ENCODE peak calls at places on chromosomes 4 and X, in eight cellular contexts. One of them, this sample, is unnamed.

GRCh38 chr4:17385403-17385802 is 126.5 kb downstream of the QDPR start:
- DNase-seq in left lung: no peak
- DNase-seq in OCI-LY7: peak
- DNase-seq in ovary: no peak
- DNase-seq in esophagus muscularis mucosa: no peak
- DNase-seq in SK-N-SH: no peak
- DNase-seq in fibroblast of the aortic adventitia: peak
- DNase-seq in transverse colon: no peak
- DNase-seq in this sample: peak

GRCh38 chr4:107950746-107951540 is 19.6 kb downstream of the CYP2U1 start:
- DNase-seq in left lung: no peak
- DNase-seq in OCI-LY7: no peak
- DNase-seq in ovary: no peak
- DNase-seq in esophagus muscularis mucosa: no peak
- DNase-seq in SK-N-SH: no peak
- DNase-seq in fibroblast of the aortic adventitia: peak
- DNase-seq in transverse colon: no peak
- DNase-seq in this sample: no peak

GRCh38 chr4:141654098-141654497 is 17.7 kb downstream of the IL15 start:
- DNase-seq in left lung: peak
- DNase-seq in OCI-LY7: no peak
- DNase-seq in ovary: no peak
- DNase-seq in esophagus muscularis mucosa: no peak
- DNase-seq in SK-N-SH: no peak
- DNase-seq in fibroblast of the aortic adventitia: peak
- DNase-seq in transverse colon: peak
- DNase-seq in this sample: no peak

GRCh38 chrX:132463411-132463810 is 25.4 kb downstream of the MBNL3 start:
- DNase-seq in left lung: no peak
- DNase-seq in OCI-LY7: no peak
- DNase-seq in ovary: no peak
- DNase-seq in esophagus muscularis mucosa: no peak
- DNase-seq in SK-N-SH: peak
- DNase-seq in fibroblast of the aortic adventitia: peak
- DNase-seq in transverse colon: no peak
- DNase-seq in this sample: no peak

GRCh38 chr4:145828802-145829485 is 109.7 kb downstream of the ZNF827 start:
- DNase-seq in left lung: no peak
- DNase-seq in OCI-LY7: no peak
- DNase-seq in ovary: no peak
- DNase-seq in esophagus muscularis mucosa: no peak
- DNase-seq in SK-N-SH: no peak
- DNase-seq in fibroblast of the aortic adventitia: no peak
- DNase-seq in transverse colon: no peak
- DNase-seq in this sample: no peak

GRCh38 chr4:1345905-1346780 is 865 bp upstream of the UVSSA start:
- DNase-seq in left lung: no peak
- DNase-seq in OCI-LY7: peak
- DNase-seq in ovary: peak
- DNase-seq in esophagus muscularis mucosa: no peak
- DNase-seq in SK-N-SH: peak
- DNase-seq in fibroblast of the aortic adventitia: peak
- DNase-seq in transverse colon: peak
- DNase-seq in this sample: no peak

GRCh38 chrX:76148753-76149152 is 24.1 kb upstream of the PBDC1 start:
- DNase-seq in left lung: no peak
- DNase-seq in OCI-LY7: peak
- DNase-seq in ovary: peak
- DNase-seq in esophagus muscularis mucosa: no peak
- DNase-seq in SK-N-SH: no peak
- DNase-seq in fibroblast of the aortic adventitia: peak
- DNase-seq in transverse colon: peak
- DNase-seq in this sample: no peak

GRCh38 chrX:125322431-125322830 is 2.8 kb downstream of the TEX13C start:
- DNase-seq in left lung: no peak
- DNase-seq in OCI-LY7: no peak
- DNase-seq in ovary: no peak
- DNase-seq in esophagus muscularis mucosa: no peak
- DNase-seq in SK-N-SH: no peak
- DNase-seq in fibroblast of the aortic adventitia: no peak
- DNase-seq in transverse colon: no peak
- DNase-seq in this sample: no peak

GRCh38 chrX:50913520-50913919 is 3.0 kb downstream of the BMP15 start:
- DNase-seq in left lung: no peak
- DNase-seq in OCI-LY7: no peak
- DNase-seq in ovary: no peak
- DNase-seq in esophagus muscularis mucosa: no peak
- DNase-seq in SK-N-SH: no peak
- DNase-seq in fibroblast of the aortic adventitia: no peak
- DNase-seq in transverse colon: no peak
- DNase-seq in this sample: no peak

GRCh38 chrX:111254896-111255693 is 15.2 kb downstream of the CAPN6 start:
- DNase-seq in left lung: no peak
- DNase-seq in OCI-LY7: no peak
- DNase-seq in ovary: no peak
- DNase-seq in esophagus muscularis mucosa: no peak
- DNase-seq in SK-N-SH: no peak
- DNase-seq in fibroblast of the aortic adventitia: no peak
- DNase-seq in transverse colon: no peak
- DNase-seq in this sample: no peak

GRCh38 chr4:136036744-136037143 is 1495.5 kb downstream of the PCDH18 start:
- DNase-seq in left lung: no peak
- DNase-seq in OCI-LY7: no peak
- DNase-seq in ovary: no peak
- DNase-seq in esophagus muscularis mucosa: no peak
- DNase-seq in SK-N-SH: no peak
- DNase-seq in fibroblast of the aortic adventitia: no peak
- DNase-seq in transverse colon: no peak
- DNase-seq in this sample: peak

GRCh38 chrX:6810796-6811195 is 275.9 kb upstream of the VCX3A start:
- DNase-seq in left lung: no peak
- DNase-seq in OCI-LY7: no peak
- DNase-seq in ovary: no peak
- DNase-seq in esophagus muscularis mucosa: no peak
- DNase-seq in SK-N-SH: no peak
- DNase-seq in fibroblast of the aortic adventitia: no peak
- DNase-seq in transverse colon: no peak
- DNase-seq in this sample: no peak

GRCh38 chr4:106063009-106063408 is 167.7 kb downstream of the NPNT start:
- DNase-seq in left lung: no peak
- DNase-seq in OCI-LY7: no peak
- DNase-seq in ovary: no peak
- DNase-seq in esophagus muscularis mucosa: no peak
- DNase-seq in SK-N-SH: no peak
- DNase-seq in fibroblast of the aortic adventitia: peak
- DNase-seq in transverse colon: no peak
- DNase-seq in this sample: peak

DNA sequence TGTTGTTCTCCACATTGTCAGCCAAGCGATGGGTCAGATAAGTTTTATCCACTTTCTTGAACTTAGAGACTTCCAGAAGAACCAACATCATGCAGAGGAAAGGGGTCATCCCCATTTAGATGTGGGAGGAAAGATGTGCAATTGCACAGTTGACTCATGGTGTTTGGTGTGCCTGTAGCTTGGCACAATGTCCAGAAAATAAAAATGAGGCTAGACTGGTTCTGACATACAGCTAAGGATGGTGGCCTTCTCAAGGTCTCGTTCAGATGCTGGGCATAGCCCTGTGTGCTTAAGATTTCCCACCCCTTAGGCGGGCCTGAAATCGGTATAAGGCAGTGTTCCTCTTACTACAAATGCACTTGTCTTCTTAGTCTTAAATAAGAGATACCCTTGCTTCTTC is 101.1 kb downstream of the PCDH7 start:
- DNase-seq in left lung: no peak
- DNase-seq in OCI-LY7: no peak
- DNase-seq in ovary: no peak
- DNase-seq in esophagus muscularis mucosa: no peak
- DNase-seq in SK-N-SH: no peak
- DNase-seq in fibroblast of the aortic adventitia: no peak
- DNase-seq in transverse colon: no peak
- DNase-seq in this sample: no peak
- H3K4me3 ChIP-seq in left lung: no peak
- H3K4me3 ChIP-seq in OCI-LY7: no peak
- H3K4me3 ChIP-seq in ovary: no peak
- H3K4me3 ChIP-seq in esophagus muscularis mucosa: no peak
- H3K4me3 ChIP-seq in SK-N-SH: no peak
- H3K4me3 ChIP-seq in fibroblast of the aortic adventitia: no peak
- H3K4me3 ChIP-seq in transverse colon: no peak
- H3K4me3 ChIP-seq in this sample: no peak

GRCh38 chrX:69155786-69156520 is 9.3 kb downstream of the PJA1 start:
- DNase-seq in left lung: no peak
- DNase-seq in OCI-LY7: no peak
- DNase-seq in ovary: no peak
- DNase-seq in esophagus muscularis mucosa: peak
- DNase-seq in SK-N-SH: peak
- DNase-seq in fibroblast of the aortic adventitia: no peak
- DNase-seq in transverse colon: no peak
- DNase-seq in this sample: no peak

GRCh38 chrX:69161371-69161770 is 3.9 kb downstream of the PJA1 start:
- DNase-seq in left lung: no peak
- DNase-seq in OCI-LY7: no peak
- DNase-seq in ovary: no peak
- DNase-seq in esophagus muscularis mucosa: no peak
- DNase-seq in SK-N-SH: no peak
- DNase-seq in fibroblast of the aortic adventitia: no peak
- DNase-seq in transverse colon: no peak
- DNase-seq in this sample: no peak

GRCh38 chrX:69161786-69162349 is 3.4 kb downstream of the PJA1 start:
- DNase-seq in left lung: no peak
- DNase-seq in OCI-LY7: no peak
- DNase-seq in ovary: no peak
- DNase-seq in esophagus muscularis mucosa: no peak
- DNase-seq in SK-N-SH: no peak
- DNase-seq in fibroblast of the aortic adventitia: no peak
- DNase-seq in transverse colon: no peak
- DNase-seq in this sample: no peak

GRCh38 chrX:69156638-69157037 is 8.6 kb downstream of the PJA1 start:
- DNase-seq in left lung: no peak
- DNase-seq in OCI-LY7: no peak
- DNase-seq in ovary: no peak
- DNase-seq in esophagus muscularis mucosa: no peak
- DNase-seq in SK-N-SH: peak
- DNase-seq in fibroblast of the aortic adventitia: no peak
- DNase-seq in transverse colon: no peak
- DNase-seq in this sample: no peak

DNA sequence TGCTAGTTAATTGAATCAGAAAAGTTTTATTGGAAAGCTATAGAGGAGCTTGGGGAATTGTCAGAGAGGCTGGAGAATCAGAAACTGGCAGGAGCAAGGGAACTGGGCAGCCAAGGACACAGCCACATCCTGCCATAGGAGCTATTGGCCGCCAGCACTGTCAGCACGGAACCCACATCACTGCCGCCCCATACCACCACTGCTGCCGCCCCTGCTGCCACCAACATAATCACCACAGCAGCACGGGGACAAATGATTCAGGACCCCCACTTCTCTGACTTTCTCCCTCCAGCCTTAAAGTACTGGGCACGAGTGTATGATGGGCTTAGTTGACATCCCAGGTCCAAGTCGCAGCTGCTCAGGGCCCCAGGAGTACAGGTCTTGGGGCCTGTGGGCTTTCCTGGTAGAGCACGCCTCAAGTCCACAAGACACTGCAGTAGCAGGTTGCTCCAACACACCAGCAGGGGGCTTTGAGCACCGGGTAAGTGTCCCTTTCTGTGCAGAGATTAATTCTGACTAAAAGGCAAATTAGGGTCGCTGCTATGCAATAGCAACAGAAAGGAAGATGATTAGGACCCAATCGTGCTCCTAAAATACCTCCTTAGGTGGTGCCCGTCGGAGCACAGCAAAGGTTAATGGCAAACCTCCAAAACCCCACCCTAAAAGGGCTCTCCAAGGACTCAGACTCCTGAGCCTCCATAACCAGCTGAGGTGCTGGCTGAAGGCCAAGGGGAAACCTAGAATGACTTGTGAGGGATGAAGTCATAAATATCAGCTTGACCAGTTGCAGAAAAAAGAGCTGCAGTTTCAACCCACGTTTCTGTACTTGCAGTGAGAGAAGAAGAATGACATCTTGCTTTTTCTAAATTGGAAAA is 6.8 kb downstream of the PJA1 start:
- DNase-seq in left lung: no peak
- DNase-seq in OCI-LY7: peak
- DNase-seq in ovary: peak
- DNase-seq in esophagus muscularis mucosa: peak
- DNase-seq in SK-N-SH: peak
- DNase-seq in fibroblast of the aortic adventitia: peak
- DNase-seq in transverse colon: peak
- DNase-seq in this sample: peak
- TF ChIP-seq CTCF in left lung: peak
- TF ChIP-seq CTCF in OCI-LY7: peak
- TF ChIP-seq CTCF in ovary: peak
- TF ChIP-seq CTCF in esophagus muscularis mucosa: peak
- TF ChIP-seq CTCF in SK-N-SH: peak
- TF ChIP-seq CTCF in fibroblast of the aortic adventitia: peak
- TF ChIP-seq CTCF in transverse colon: peak
- TF ChIP-seq CTCF in this sample: peak

DNA sequence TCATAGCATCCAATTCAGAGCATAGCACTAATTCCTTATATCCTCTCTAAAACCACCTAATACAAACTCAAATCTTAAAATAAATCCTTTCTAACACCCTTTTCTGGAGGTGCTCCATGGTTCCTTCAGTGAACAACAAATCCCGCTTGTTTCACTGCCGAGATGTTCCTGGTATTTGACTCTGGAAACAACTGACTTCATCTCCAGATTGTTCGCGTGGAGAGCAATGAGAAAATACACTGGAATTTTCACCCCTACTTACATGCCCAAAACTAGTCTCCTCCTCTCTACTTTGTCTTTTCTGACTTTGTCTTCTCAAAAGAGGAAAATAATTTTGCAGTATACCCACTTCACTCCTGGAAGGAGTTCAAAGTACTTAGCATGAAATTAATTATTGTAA is 129.0 kb downstream of the PLS3 start:
- DNase-seq in left lung: no peak
- DNase-seq in OCI-LY7: no peak
- DNase-seq in ovary: no peak
- DNase-seq in esophagus muscularis mucosa: no peak
- DNase-seq in SK-N-SH: no peak
- DNase-seq in fibroblast of the aortic adventitia: peak
- DNase-seq in transverse colon: no peak
- DNase-seq in this sample: no peak
- H3K4me3 ChIP-seq in left lung: no peak
- H3K4me3 ChIP-seq in OCI-LY7: no peak
- H3K4me3 ChIP-seq in ovary: no peak
- H3K4me3 ChIP-seq in esophagus muscularis mucosa: no peak
- H3K4me3 ChIP-seq in SK-N-SH: no peak
- H3K4me3 ChIP-seq in fibroblast of the aortic adventitia: no peak
- H3K4me3 ChIP-seq in transverse colon: no peak
- H3K4me3 ChIP-seq in this sample: no peak

DNA sequence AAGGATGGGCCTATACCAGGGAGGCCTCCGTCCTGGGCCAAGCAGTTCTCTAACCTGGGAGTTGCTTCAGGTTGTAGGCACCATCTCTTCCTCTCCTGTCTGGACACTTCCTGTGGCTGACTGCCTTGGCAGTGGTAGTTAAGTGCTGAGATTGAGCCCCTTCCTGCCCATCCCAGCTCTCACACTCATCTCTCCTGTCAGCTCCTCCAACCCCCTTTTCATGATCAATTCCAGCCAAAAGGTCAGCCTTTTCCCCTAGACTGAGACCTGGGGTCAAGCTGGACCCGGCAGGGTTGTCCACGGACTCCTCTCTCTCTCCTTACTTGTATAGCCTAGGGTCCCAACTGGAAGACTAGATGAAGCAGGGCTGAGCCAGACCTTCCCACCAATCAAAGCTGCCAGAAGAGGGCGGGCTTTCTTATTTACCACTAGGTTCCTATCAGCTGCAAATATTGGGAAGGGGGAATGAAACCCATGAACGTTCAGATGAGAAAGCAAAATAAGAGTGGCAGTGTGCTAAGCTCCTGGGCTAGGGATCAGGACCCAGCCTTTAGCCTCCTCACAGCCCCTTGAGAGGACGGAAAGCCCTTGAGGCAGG is 34.5 kb downstream of the KDM5C start:
- DNase-seq in left lung: no peak
- DNase-seq in OCI-LY7: peak
- DNase-seq in ovary: no peak
- DNase-seq in esophagus muscularis mucosa: no peak
- DNase-seq in SK-N-SH: no peak
- DNase-seq in fibroblast of the aortic adventitia: no peak
- DNase-seq in transverse colon: no peak
- DNase-seq in this sample: no peak
- TF ChIP-seq CTCF in left lung: no peak
- TF ChIP-seq CTCF in OCI-LY7: peak
- TF ChIP-seq CTCF in ovary: no peak
- TF ChIP-seq CTCF in esophagus muscularis mucosa: no peak
- TF ChIP-seq CTCF in SK-N-SH: peak
- TF ChIP-seq CTCF in fibroblast of the aortic adventitia: peak
- TF ChIP-seq CTCF in transverse colon: no peak
- TF ChIP-seq CTCF in this sample: peak